ENCODE peak calls at places on chromosome 7, in eight cellular contexts. Q, U, H, N, L, V, G and A are unnamed samples.

GRCh38 chr7:21743493-21743892 is 200.7 kb downstream of the DNAH11 start:
- DNase-seq in U (no peak), Q (no peak), L (no peak), H (no peak), G (no peak), V (no peak), N (no peak), A (no peak)

GRCh38 chr7:82313269-82313668 is 130.3 kb downstream of the CACNA2D1 start:
- DNase-seq in U (no peak), V (no peak), H (no peak), L (no peak), Q (no peak), G (no peak), N (no peak), A (no peak)

GRCh38 chr7:81956520-81956919 is 186.7 kb upstream of the HGF start:
- DNase-seq in N (no peak), L (peak; percentile 52), G (no peak), H (peak; percentile 32), V (peak; percentile 53), U (no peak), Q (no peak), A (no peak)

GRCh38 chr7:25926439-25926838 is 225.6 kb upstream of the NFE2L3 start:
- DNase-seq in V (no peak), N (no peak), Q (no peak), L (no peak), G (no peak), H (no peak), U (no peak), A (no peak)

GRCh38 chr7:94188350-94188749 is 184.2 kb upstream of the BET1 start:
- DNase-seq in Q (no peak), L (no peak), V (peak; percentile 13), G (no peak), N (no peak), U (no peak), H (no peak), A (no peak)

GRCh38 chr7:27442446-27442845 is 199.8 kb downstream of the EVX1 start:
- DNase-seq in G (no peak), U (no peak), H (no peak), Q (no peak), V (peak; percentile 51), L (no peak), N (no peak), A (no peak)

GRCh38 chr7:6256709-6257535 is 15.5 kb downstream of the CYTH3 start:
- DNase-seq in V (peak; percentile 89), Q (peak; percentile 63), H (no peak), L (no peak), U (no peak), N (no peak), G (no peak), A (no peak)

GRCh38 chr7:93883078-93883916 is 7.3 kb downstream of the TFPI2 start:
- DNase-seq in U (no peak), L (no peak), H (no peak), Q (no peak), G (no peak), V (peak; percentile 12), N (no peak), A (no peak)

GRCh38 chr7:17357952-17358351 is 59.5 kb downstream of the AHR start:
- DNase-seq in N (no peak), U (no peak), Q (no peak), H (no peak), V (no peak), G (no peak), L (no peak), A (no peak)

GRCh38 chr7:101172005-101172853 is 6.9 kb upstream of the VGF start:
- DNase-seq in Q (no peak), N (no peak), U (no peak), H (no peak), V (no peak), G (no peak), L (no peak), A (no peak)

GRCh38 chr7:158024881-158025280 is 562.7 kb downstream of the PTPRN2 start:
- DNase-seq in Q (no peak), H (no peak), U (no peak), L (no peak), G (no peak), V (no peak), N (peak; percentile 10), A (no peak)

GRCh38 chr7:29335188-29336083 is 140.9 kb downstream of the CHN2 start:
- DNase-seq in H (no peak), G (no peak), V (no peak), L (no peak), U (no peak), N (no peak), Q (no peak), A (no peak)

GRCh38 chr7:1943326-1943725 is 273.2 kb downstream of the ELFN1 start:
- DNase-seq in H (no peak), V (no peak), G (no peak), L (peak; percentile 6), U (no peak), Q (no peak), N (no peak), A (no peak)

GRCh38 chr7:106553446-106553836 is 107.5 kb downstream of the CCDC71L start:
- DNase-seq in G (no peak), N (no peak), V (no peak), U (no peak), Q (no peak), L (no peak), H (no peak), A (no peak)

GRCh38 chr7:106548491-106548890 is 112.5 kb downstream of the CCDC71L start:
- DNase-seq in U (no peak), V (no peak), G (no peak), Q (no peak), H (no peak), N (no peak), L (no peak), A (no peak)

GRCh38 chr7:106552645-106553445 is 108.1 kb downstream of the CCDC71L start:
- DNase-seq in G (no peak), Q (no peak), H (no peak), V (no peak), L (no peak), U (no peak), N (no peak), A (no peak)
- TF ChIP-seq CTCF in G (no peak), Q (no peak), H (no peak), V (no peak), L (no peak), U (no peak), N (no peak), A (no peak)

GRCh38 chr7:127718325-127718724 is 66.3 kb downstream of the SND1 start:
- DNase-seq in N (no peak), H (no peak), U (no peak), G (no peak), L (no peak), V (no peak), Q (no peak), A (no peak)
- TF ChIP-seq CTCF in N (no peak), H (no peak), U (no peak), G (no peak), L (no peak), V (no peak), Q (no peak), A (no peak)

GRCh38 chr7:10733747-10734146 is 239.9 kb upstream of the PHF14 start:
- DNase-seq in G (no peak), Q (no peak), H (no peak), N (no peak), V (no peak), L (no peak), U (no peak), A (no peak)
- TF ChIP-seq CTCF in G (no peak), Q (no peak), H (no peak), N (no peak), V (no peak), L (no peak), U (no peak), A (no peak)

GRCh38 chr7:30625283-30625682 is 30.6 kb downstream of the GARS1 start:
- DNase-seq in G (no peak), U (no peak), N (no peak), L (no peak), Q (no peak), H (no peak), V (no peak), A (no peak)
- TF ChIP-seq CTCF in G (peak; percentile 21), U (no peak), N (no peak), L (no peak), Q (no peak), H (no peak), V (no peak), A (no peak)

DNA sequence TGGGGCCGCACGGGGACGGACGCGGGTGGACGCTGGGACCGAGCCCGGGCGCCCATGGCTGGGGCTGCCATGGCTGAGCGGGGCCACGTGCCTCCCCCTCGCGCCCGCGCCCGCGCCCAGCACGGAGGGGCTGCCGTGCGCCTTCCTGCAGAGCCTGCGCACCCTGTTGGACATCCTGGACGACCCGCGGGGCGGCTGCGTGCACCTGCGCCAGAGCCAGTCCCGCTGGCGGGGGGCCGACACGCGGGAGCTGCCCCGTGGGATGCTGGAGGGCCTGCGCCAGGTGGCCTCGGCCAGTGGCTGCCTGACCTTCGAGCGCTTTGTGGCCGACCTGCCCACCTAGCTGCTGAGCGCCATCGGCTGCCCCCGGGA is 72.5 kb upstream of the KCTD7 start:
- DNase-seq in U (no peak), N (no peak), L (no peak), G (no peak), H (no peak), V (no peak), Q (no peak), A (no peak)
- TF ChIP-seq CTCF in U (no peak), N (no peak), L (no peak), G (no peak), H (no peak), V (no peak), Q (no peak), A (no peak)

GRCh38 chr7:45721949-45722598 is 147.9 kb downstream of the ADCY1 start:
- DNase-seq in V (no peak), L (no peak), U (no peak), Q (no peak), N (no peak), G (no peak), H (no peak), A (no peak)
- TF ChIP-seq CTCF in V (no peak), L (no peak), U (peak; percentile 31), Q (no peak), N (no peak), G (no peak), H (no peak), A (no peak)